ENCODE peak calls at places on chromosome 6, in four cellular contexts. R, E, X and N are unnamed samples.

GRCh38 chr6:163750436-163751031 is 336.0 kb downstream of the QKI start:
- DNase-seq in R (no peak), E (no peak), X (no peak), N (no peak)

GRCh38 chr6:25193147-25193864 is 85.9 kb upstream of the CARMIL1 start:
- DNase-seq in R (no peak), E (no peak), X (no peak), N (no peak)

GRCh38 chr6:55827818-55828522 is 47.4 kb downstream of the BMP5 start:
- DNase-seq in R (peak), E (no peak), X (no peak), N (no peak)

GRCh38 chr6:19892250-19892649 is 55.1 kb downstream of the ID4 start:
- DNase-seq in R (no peak), E (no peak), X (no peak), N (no peak)

GRCh38 chr6:169156108-169156821 is 97.4 kb downstream of the THBS2 start:
- DNase-seq in R (no peak), E (no peak), X (no peak), N (peak)

GRCh38 chr6:157955675-157956074 is 26.0 kb upstream of the SYNJ2 start:
- DNase-seq in R (peak), E (no peak), X (no peak), N (no peak)

GRCh38 chr6:39209908-39210307 is 19.4 kb downstream of the KCNK5 start:
- DNase-seq in R (no peak), E (no peak), X (no peak), N (no peak)

GRCh38 chr6:148677594-148678476 is 69.0 kb upstream of the UST start:
- DNase-seq in R (no peak), E (no peak), X (peak), N (no peak)

GRCh38 chr6:36929607-36930006 is 24.9 kb upstream of the PI16 start:
- DNase-seq in R (no peak), E (no peak), X (no peak), N (no peak)

GRCh38 chr6:30769088-30769852 is 24.9 kb upstream of the IER3 start:
- DNase-seq in R (peak), E (peak), X (no peak), N (peak)
- TF ChIP-seq NFIC in R (peak), E (peak), X (no peak), N (peak)

DNA sequence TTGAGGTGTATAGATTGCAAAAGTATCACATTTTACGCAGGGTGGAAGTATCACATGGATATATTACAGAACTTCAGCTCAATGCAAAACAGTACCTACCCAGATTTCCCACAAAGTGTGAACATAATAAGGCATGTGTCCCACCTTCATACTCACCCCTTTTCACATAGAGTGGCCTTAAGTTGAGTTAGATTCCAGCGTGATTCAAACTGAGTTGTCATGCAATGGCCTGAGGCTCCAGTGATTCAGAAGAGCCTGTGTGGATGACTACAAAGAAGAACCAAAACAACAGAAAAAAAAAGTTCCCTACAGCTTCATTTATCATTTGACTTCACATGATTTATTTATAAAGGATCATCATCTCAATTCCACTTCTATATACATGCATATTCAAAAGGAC is 309.7 kb downstream of the SLC35F1 start:
- DNase-seq in R (no peak), E (no peak), X (no peak), N (no peak)
- TF ChIP-seq NFIC in R (no peak), E (no peak), X (no peak), N (no peak)

GRCh38 chr6:154274175-154274574 is 82.4 kb downstream of the IPCEF1 start:
- DNase-seq in R (no peak), E (no peak), X (no peak), N (no peak)

GRCh38 chr6:154276810-154277577 is 79.6 kb downstream of the IPCEF1 start:
- DNase-seq in R (peak), E (peak), X (no peak), N (peak)

DNA sequence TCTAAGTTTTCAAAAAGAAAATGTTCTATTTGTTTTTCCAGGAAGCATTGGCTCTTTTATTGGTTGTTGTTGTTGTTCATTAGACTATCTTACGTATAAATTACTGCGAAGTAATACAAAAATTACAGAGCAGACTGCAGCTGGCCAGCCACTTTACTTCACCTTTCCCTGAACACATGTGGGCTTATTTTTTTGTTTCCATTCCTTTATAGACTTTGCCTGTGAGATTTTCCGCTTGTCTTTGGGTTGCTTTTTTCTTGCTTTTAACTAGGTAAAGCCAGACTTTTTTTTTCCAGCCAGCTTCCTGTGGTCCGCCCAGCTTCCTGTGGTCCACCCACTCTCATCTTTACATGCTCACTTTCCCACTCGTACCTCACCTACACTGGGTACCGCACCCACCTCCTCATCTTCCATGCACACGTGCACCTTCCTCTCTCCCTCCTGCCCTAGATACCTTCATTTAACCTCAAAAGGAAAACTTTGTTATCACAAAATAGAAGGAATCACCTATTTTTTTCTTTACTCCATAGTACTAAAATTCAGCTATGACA is 79.0 kb downstream of the IPCEF1 start:
- DNase-seq in R (no peak), E (no peak), X (no peak), N (no peak)
- TF ChIP-seq NFIC in R (no peak), E (no peak), X (no peak), N (no peak)

GRCh38 chr6:114227944-114228343 is 114.9 kb downstream of the HS3ST5 start:
- DNase-seq in R (no peak), E (no peak), X (no peak), N (no peak)

GRCh38 chr6:114228675-114229074 is 114.1 kb downstream of the HS3ST5 start:
- DNase-seq in R (no peak), E (no peak), X (no peak), N (no peak)
- TF ChIP-seq NFIC in R (no peak), E (no peak), X (no peak), N (no peak)

DNA sequence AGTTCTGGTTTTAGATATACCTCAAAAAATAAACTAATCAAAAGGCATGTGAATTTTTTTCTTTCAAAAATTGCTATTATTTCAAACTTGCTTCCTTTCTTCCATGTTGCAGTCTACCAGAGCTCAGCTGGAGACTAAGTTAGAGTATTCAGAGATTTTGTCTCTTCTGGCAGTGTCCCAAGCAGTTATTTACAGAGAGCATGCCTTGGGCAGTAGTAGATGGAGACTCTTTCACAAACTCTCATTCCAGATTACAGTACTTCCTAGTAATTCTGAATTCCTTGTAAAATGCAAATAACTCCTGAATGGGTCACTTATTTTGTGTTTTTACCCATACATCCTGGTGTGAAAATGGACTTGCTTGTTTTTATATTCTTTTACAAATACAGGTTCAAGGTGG is 703.4 kb downstream of the EPHA7 start:
- DNase-seq in R (no peak), E (no peak), X (no peak), N (no peak)
- TF ChIP-seq NFIC in R (no peak), E (no peak), X (no peak), N (no peak)

DNA sequence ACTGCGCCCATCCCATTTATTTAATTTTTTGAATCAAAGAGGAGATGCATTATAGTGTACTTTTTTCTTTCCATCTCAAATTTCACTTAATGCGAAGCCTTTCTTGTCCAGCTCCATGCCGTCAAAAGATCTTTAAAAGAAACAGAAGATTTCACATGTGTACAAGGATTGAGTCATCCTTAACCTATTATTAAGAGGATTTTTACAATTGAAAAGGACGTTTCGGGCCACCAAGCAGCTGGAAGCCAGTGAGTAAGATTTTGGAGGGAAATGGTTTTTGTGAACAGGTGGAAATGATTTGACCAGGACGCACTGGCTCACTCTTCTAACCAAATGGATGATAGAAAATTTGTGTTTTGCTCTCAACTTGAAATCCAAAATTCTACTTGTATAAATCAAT is 15.1 kb upstream of the CCDC170 start:
- DNase-seq in R (no peak), E (no peak), X (no peak), N (no peak)
- TF ChIP-seq NFIC in R (no peak), E (no peak), X (no peak), N (no peak)

DNA sequence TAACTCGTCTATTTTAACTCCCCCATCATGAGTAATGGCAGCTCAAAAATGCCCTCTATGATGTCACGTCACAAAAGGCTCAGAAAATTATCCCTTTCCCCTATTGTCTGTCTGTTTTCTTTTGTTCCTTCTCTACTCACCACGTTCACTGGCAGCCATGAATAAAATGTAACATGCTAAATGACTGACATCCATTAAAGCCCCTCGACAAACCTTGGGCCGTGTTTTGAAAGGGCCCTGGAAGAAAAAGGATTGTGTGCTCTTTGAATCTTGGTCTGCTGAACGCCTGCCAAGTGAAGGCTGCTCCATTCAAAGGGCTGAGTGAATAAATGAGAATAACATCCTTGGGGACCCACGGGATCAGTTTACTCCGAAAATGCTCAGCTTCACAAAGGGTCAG is 118.7 kb downstream of the RPS12 start:
- DNase-seq in R (no peak), E (no peak), X (no peak), N (no peak)
- TF ChIP-seq NFIC in R (no peak), E (no peak), X (no peak), N (no peak)

GRCh38 chr6:134405386-134406087 is 87.6 kb upstream of the SGK1 start:
- DNase-seq in R (no peak), E (no peak), X (no peak), N (no peak)
- TF ChIP-seq NFIC in R (no peak), E (no peak), X (no peak), N (no peak)

GRCh38 chr6:46014054-46014453 is 1.6 kb downstream of the CLIC5 start:
- DNase-seq in R (no peak), E (no peak), X (no peak), N (no peak)
- TF ChIP-seq NFIC in R (no peak), E (no peak), X (no peak), N (no peak)

GRCh38 chr6:119938752-119939151 is 589.2 kb upstream of the MAN1A1 start:
- DNase-seq in R (no peak), E (no peak), X (no peak), N (no peak)

DNA sequence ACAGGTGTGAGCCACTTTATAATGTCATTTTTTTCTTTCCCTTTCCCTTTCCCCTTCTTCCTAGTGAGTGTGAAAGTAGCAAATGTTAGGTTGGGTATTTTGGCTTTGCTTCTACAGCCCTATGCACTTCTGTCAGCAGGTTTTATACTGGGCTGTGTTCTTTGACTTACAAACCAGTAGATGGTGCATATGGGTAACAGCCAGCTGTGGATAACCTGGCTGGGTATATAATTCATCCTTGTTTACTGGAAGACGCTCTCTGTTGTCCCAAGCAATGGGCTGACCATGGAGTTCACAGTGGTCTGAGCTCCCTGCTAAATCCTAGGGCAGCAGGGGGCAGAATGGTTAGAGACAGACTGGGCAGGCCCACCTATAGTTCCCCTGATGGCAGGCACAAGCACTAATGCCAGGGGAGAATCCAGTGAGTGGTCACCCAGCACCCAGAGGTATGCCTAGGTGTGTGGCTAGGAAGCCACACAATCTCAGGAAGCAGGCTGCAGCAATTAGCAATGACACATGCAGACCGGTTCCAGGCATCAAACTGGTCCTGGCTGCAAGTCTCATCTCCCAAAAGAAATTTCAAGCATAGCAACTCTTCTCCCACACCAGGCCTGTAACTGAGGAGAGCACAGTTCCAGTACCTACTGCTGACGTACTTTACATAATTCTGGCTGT is 592.7 kb upstream of the MAN1A1 start:
- DNase-seq in R (no peak), E (no peak), X (no peak), N (no peak)
- TF ChIP-seq NFIC in R (no peak), E (no peak), X (no peak), N (no peak)